ENCODE peak calls at places on chromosomes 12 and 14, in ten cellular contexts. L is neuronal stem cell, X is uterus, Z is BE2C, T is SK-N-SH, V is body of pancreas, H is H1, W is K562, E is tibial artery, D is psoas muscle. S is an unnamed sample.

GRCh38 chr14:71891970-71892369 is 40.3 kb upstream of the RGS6 start:
- DNase-seq in L (no peak), X (no peak), Z (no peak), T (no peak), V (no peak), H (peak; percentile 23), W (no peak), E (no peak), D (no peak), S (no peak)

GRCh38 chr12:28961948-28962384 is 187.1 kb upstream of the FAR2 start:
- DNase-seq in L (no peak), X (no peak), Z (no peak), T (no peak), V (no peak), H (no peak), W (no peak), E (no peak), D (no peak), S (no peak)

GRCh38 chr12:8827551-8828347 is 5.3 kb downstream of the A2ML1 start:
- DNase-seq in L (no peak), X (no peak), Z (no peak), T (no peak), V (no peak), H (no peak), W (no peak), E (no peak), D (no peak), S (no peak)

GRCh38 chr12:121334513-121335343 is 17.5 kb downstream of the ANAPC5 start:
- DNase-seq in L (peak; percentile 38), X (no peak), Z (no peak), T (peak; percentile 64), V (no peak), H (no peak), W (peak; percentile 61), E (no peak), D (no peak), S (no peak)

GRCh38 chr14:54730156-54730961 is 163.4 kb downstream of the SAMD4A start:
- DNase-seq in L (no peak), X (no peak), Z (no peak), T (peak; percentile 19), V (no peak), H (no peak), W (no peak), E (no peak), D (no peak), S (no peak)

GRCh38 chr14:35944847-35945246 is 118.7 kb downstream of the BRMS1L start:
- DNase-seq in L (no peak), X (no peak), Z (peak; percentile 23), T (peak; percentile 17), V (no peak), H (peak; percentile 21), W (peak; percentile 5), E (no peak), D (no peak), S (no peak)

GRCh38 chr12:105659355-105660075 is 329.0 kb downstream of the C12orf75 start:
- DNase-seq in L (no peak), X (no peak), Z (no peak), T (no peak), V (no peak), H (no peak), W (no peak), E (no peak), D (peak; percentile 58), S (no peak)

GRCh38 chr12:8953773-8954402 is 4.4 kb upstream of the M6PR start:
- DNase-seq in L (no peak), X (no peak), Z (no peak), T (no peak), V (no peak), H (no peak), W (no peak), E (no peak), D (no peak), S (no peak)

GRCh38 chr14:64542839-64543207 is 2.3 kb downstream of the HSPA2 start:
- DNase-seq in L (no peak), X (no peak), Z (no peak), T (no peak), V (no peak), H (no peak), W (no peak), E (no peak), D (no peak), S (no peak)

GRCh38 chr14:49972199-49972671 is 79.4 kb downstream of the ARF6 start:
- DNase-seq in L (no peak), X (no peak), Z (no peak), T (no peak), V (peak; percentile 41), H (no peak), W (no peak), E (peak; percentile 42), D (no peak), S (no peak)

DNA sequence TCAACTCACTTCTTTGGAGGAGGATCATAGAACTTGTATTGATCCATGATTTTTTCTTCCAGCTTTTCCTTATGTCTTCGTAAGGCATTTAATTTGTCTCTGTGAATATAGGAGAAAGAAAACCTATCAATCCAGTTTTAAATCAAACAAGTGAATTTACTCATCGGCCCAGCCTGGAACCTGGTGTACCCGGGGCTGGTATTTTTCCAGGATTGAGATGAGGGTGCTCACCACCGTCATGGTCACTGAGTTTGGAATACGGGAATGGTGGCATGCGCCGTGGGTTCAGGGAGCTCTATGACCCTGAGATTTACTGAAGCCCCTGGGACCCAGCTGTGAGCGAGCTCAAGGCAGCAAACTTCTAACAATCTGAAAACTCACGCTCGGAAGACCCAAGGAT is 46.5 kb upstream of the GPR68 start:
- DNase-seq in L (no peak), X (no peak), Z (no peak), T (no peak), V (no peak), H (no peak), W (no peak), E (no peak), D (no peak), S (peak; percentile 67)
- H3K36me3 ChIP-seq in L (peaks cover 95% of the 10 kb centered on the region), X (no peaks in the 10 kb centered on the region), Z (no peaks in the 10 kb centered on the region), T (no peaks in the 10 kb centered on the region), V (no peaks in the 10 kb centered on the region), H (peaks cover 51% of the 10 kb centered on the region), W (peaks cover 61% of the 10 kb centered on the region), E (no peaks in the 10 kb centered on the region), D (no peaks in the 10 kb centered on the region), S (peaks cover 5% of the 10 kb centered on the region)

GRCh38 chr14:102084931-102085330 is 1.9 kb downstream of the HSP90AA1 start:
- DNase-seq in L (no peak), X (no peak), Z (no peak), T (no peak), V (no peak), H (no peak), W (no peak), E (no peak), D (no peak), S (no peak)
- H3K36me3 ChIP-seq in L (peaks cover 64% of the 10 kb centered on the region), X (no peaks in the 10 kb centered on the region), Z (peaks cover 64% of the 10 kb centered on the region), T (peaks cover 58% of the 10 kb centered on the region), V (peaks cover 13% of the 10 kb centered on the region), H (peaks cover 62% of the 10 kb centered on the region), W (peaks cover 64% of the 10 kb centered on the region), E (peaks cover 58% of the 10 kb centered on the region), D (peaks cover 61% of the 10 kb centered on the region), S (peaks cover 59% of the 10 kb centered on the region)

GRCh38 chr14:24160499-24160849 is 591 bp upstream of the IRF9 start:
- DNase-seq in L (no peak), X (no peak), Z (no peak), T (no peak), V (no peak), H (no peak), W (no peak), E (no peak), D (peak; percentile 37), S (no peak)

GRCh38 chr14:24159777-24160498 is 1.1 kb upstream of the IRF9 start:
- DNase-seq in L (no peak), X (no peak), Z (no peak), T (no peak), V (no peak), H (no peak), W (no peak), E (no peak), D (peak; percentile 47), S (no peak)

GRCh38 chr14:24164591-24164991 is 3.5 kb downstream of the IRF9 start:
- DNase-seq in L (no peak), X (no peak), Z (no peak), T (no peak), V (no peak), H (no peak), W (no peak), E (no peak), D (peak; percentile 49), S (no peak)

GRCh38 chr14:24162083-24162482 is 1.0 kb downstream of the IRF9 start:
- DNase-seq in L (no peak), X (no peak), Z (no peak), T (no peak), V (no peak), H (no peak), W (no peak), E (no peak), D (peak; percentile 42), S (no peak)

GRCh38 chr14:24160850-24161804 is at the start of gene IRF9:
- DNase-seq in L (peak; percentile 97), X (peak; percentile 98), Z (peak; percentile 96), T (peak; percentile 95), V (peak; percentile 98), H (peak; percentile 94), W (peak; percentile 88), E (peak; percentile 96), D (peak; percentile 97), S (peak; percentile 98)
- H3K36me3 ChIP-seq in L (peaks cover 73% of the 10 kb centered on the region), X (no peaks in the 10 kb centered on the region), Z (peaks cover 21% of the 10 kb centered on the region), T (peaks cover 61% of the 10 kb centered on the region), V (peaks cover 10% of the 10 kb centered on the region), H (peaks cover 37% of the 10 kb centered on the region), W (peaks cover 69% of the 10 kb centered on the region), E (peaks cover 60% of the 10 kb centered on the region), D (peaks cover 75% of the 10 kb centered on the region), S (peaks cover 73% of the 10 kb centered on the region)

DNA sequence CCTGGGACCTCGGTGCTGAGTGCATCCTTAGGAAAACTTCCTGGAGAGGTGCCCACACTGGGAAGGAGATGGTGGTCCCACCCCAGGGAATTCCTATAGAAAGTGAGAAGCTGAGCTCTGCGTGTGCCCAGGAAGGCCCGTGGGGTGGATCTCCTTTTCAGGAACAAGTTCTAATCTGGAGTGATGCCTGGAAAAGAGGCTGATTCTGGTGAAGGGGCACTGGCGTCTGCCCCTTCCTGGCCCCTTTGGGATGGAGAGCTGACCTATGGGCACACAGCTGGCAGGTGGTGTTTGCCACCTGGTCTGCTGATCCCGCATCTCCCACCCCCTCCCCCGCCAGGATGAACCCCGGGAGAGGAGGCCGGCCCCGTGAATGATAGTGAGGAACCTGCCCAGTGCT is 142.0 kb upstream of the RTL1 start:
- DNase-seq in L (no peak), X (no peak), Z (no peak), T (no peak), V (no peak), H (no peak), W (no peak), E (no peak), D (no peak), S (no peak)
- H3K36me3 ChIP-seq in L (no peaks in the 10 kb centered on the region), X (no peaks in the 10 kb centered on the region), Z (peaks cover 98% of the 10 kb centered on the region), T (no peaks in the 10 kb centered on the region), V (no peaks in the 10 kb centered on the region), H (no peaks in the 10 kb centered on the region), W (no peaks in the 10 kb centered on the region), E (no peaks in the 10 kb centered on the region), D (no peaks in the 10 kb centered on the region), S (no peaks in the 10 kb centered on the region)